ENCODE peak calls at places on chromosome 7, in six cellular contexts. Y, H, W, B, A and T are unnamed samples.

GRCh38 chr7:47574473-47575328 is 7.2 kb downstream of the TNS3 start:
- ATAC-seq in Y (no peak), H (peak; percentile 25), W (peak; percentile 7), B (no peak), A (peak; percentile 88), T (no peak)

GRCh38 chr7:155722118-155722517 is 77.7 kb downstream of the RBM33 start:
- ATAC-seq in Y (no peak), H (no peak), W (no peak), B (peak; percentile 45), A (peak; percentile 76), T (no peak)

GRCh38 chr7:22387583-22387982 is 30.6 kb upstream of the RAPGEF5 start:
- ATAC-seq in Y (no peak), H (peak; percentile 34), W (no peak), B (no peak), A (no peak), T (peak; percentile 40)

GRCh38 chr7:18250133-18250532 is 222.5 kb upstream of the PRPS1L1 start:
- ATAC-seq in Y (no peak), H (no peak), W (no peak), B (no peak), A (no peak), T (no peak)

GRCh38 chr7:159004411-159004810 is 140.3 kb downstream of the VIPR2 start:
- ATAC-seq in Y (no peak), H (no peak), W (no peak), B (no peak), A (no peak), T (no peak)

GRCh38 chr7:22090107-22090506 is 144.4 kb upstream of the CDCA7L start:
- ATAC-seq in Y (no peak), H (no peak), W (no peak), B (no peak), A (no peak), T (no peak)

GRCh38 chr7:48097511-48098231 is 8.6 kb downstream of the UPP1 start:
- ATAC-seq in Y (no peak), H (peak; percentile 53), W (no peak), B (no peak), A (peak; percentile 26), T (peak; percentile 29)

GRCh38 chr7:36625247-36625646 is 99.0 kb downstream of the AOAH start:
- ATAC-seq in Y (no peak), H (no peak), W (no peak), B (no peak), A (no peak), T (peak; percentile 37)

GRCh38 chr7:14235056-14235455 is 245.6 kb upstream of the ETV1 start:
- ATAC-seq in Y (no peak), H (no peak), W (no peak), B (no peak), A (no peak), T (no peak)

GRCh38 chr7:50739744-50740455 is 42.8 kb downstream of the GRB10 start:
- ATAC-seq in Y (no peak), H (peak; percentile 41), W (no peak), B (no peak), A (peak; percentile 44), T (no peak)

GRCh38 chr7:121023189-121023588 is 34.7 kb downstream of the CPED1 start:
- ATAC-seq in Y (no peak), H (peak; percentile 30), W (no peak), B (peak; percentile 28), A (no peak), T (no peak)

GRCh38 chr7:22601812-22602568 is 102.0 kb upstream of the STEAP1B start:
- ATAC-seq in Y (no peak), H (peak; percentile 74), W (no peak), B (no peak), A (no peak), T (peak; percentile 61)

GRCh38 chr7:119665791-119666190 is 607.2 kb upstream of the KCND2 start:
- ATAC-seq in Y (no peak), H (no peak), W (no peak), B (peak; percentile 42), A (no peak), T (no peak)

GRCh38 chr7:94133460-94133859 is 129.3 kb upstream of the BET1 start:
- ATAC-seq in Y (no peak), H (no peak), W (no peak), B (no peak), A (peak; percentile 93), T (no peak)

GRCh38 chr7:107996072-107996824 is 6.7 kb downstream of the LAMB1 start:
- ATAC-seq in Y (no peak), H (no peak), W (no peak), B (no peak), A (no peak), T (peak; percentile 1)

GRCh38 chr7:7183833-7184463 is 1.6 kb downstream of the C1GALT1 start:
- ATAC-seq in Y (no peak), H (no peak), W (no peak), B (no peak), A (no peak), T (no peak)

GRCh38 chr7:2751086-2751485 is 63.1 kb downstream of the AMZ1 start:
- ATAC-seq in Y (no peak), H (no peak), W (no peak), B (peak; percentile 36), A (peak; percentile 81), T (no peak)

GRCh38 chr7:90752051-90752450 is 155.9 kb downstream of the CDK14 start:
- ATAC-seq in Y (no peak), H (no peak), W (no peak), B (no peak), A (peak; percentile 23), T (no peak)

GRCh38 chr7:20435305-20435704 is 104.6 kb downstream of the ITGB8 start:
- ATAC-seq in Y (no peak), H (peak; percentile 66), W (no peak), B (no peak), A (no peak), T (peak; percentile 85)
- TF ChIP-seq EP300 in Y (no peak), H (no peak), W (no peak), B (no peak), A (no peak), T (no peak)

GRCh38 chr7:142188846-142189245 is 69.0 kb downstream of the PRSS58 start:
- ATAC-seq in Y (peak; percentile 65), H (no peak), W (no peak), B (no peak), A (no peak), T (no peak)
- TF ChIP-seq CTCF in Y (peak; percentile 74), H (peak; percentile 28), W (peak; percentile 42), B (no peak), A (peak; percentile 25), T (no peak)

GRCh38 chr7:15446722-15447121 is 115.1 kb downstream of the AGMO start:
- ATAC-seq in Y (no peak), H (no peak), W (no peak), B (no peak), A (no peak), T (no peak)
- TF ChIP-seq EP300 in Y (no peak), H (no peak), W (no peak), B (no peak), A (no peak), T (no peak)

GRCh38 chr7:99396914-99397631 is 11.3 kb downstream of the PDAP1 start:
- ATAC-seq in Y (peak; percentile 7), H (no peak), W (no peak), B (no peak), A (no peak), T (no peak)

GRCh38 chr7:99393363-99394187 is 14.8 kb downstream of the PDAP1 start:
- ATAC-seq in Y (no peak), H (peak; percentile 35), W (no peak), B (peak; percentile 75), A (peak; percentile 40), T (peak; percentile 62)

GRCh38 chr7:99394188-99394502 is 14.3 kb downstream of the PDAP1 start:
- ATAC-seq in Y (no peak), H (no peak), W (no peak), B (no peak), A (no peak), T (no peak)

GRCh38 chr7:99397632-99397983 is 10.8 kb downstream of the PDAP1 start:
- ATAC-seq in Y (peak; percentile 1), H (no peak), W (no peak), B (no peak), A (no peak), T (no peak)

DNA sequence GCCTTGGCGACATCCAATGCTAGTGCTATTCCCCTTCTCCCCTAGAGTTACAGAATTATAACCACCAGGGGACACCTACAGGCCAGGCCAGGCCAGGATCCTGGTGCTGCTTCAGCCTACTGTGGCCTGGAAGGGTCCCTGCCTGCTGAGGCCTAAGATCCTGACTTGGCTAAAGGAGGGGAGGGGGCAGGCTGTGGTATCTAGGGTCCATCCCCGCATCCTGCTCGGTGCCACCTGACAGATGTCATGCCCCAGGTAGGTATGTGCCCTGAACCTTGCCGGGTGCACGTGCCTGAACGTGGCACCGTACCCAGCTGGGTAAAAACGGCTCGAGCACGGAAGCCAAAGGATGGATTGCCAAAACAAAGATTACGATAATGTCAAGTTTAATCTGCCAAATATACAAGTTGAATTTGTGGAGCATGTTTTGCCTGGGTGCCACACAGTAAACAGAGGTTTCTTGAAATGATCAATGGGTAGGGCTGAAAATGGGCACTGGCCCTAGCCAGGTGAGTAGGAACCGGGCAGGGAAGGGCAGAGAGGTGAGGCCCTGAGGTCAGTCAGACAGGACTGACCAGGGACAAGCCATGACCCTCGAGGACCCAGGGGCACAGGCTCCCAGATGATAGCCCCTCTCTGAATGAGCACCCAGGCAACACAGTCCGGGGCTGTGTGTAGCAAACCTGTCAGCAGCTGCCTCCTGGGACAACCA is 12.6 kb downstream of the PDAP1 start:
- ATAC-seq in Y (peak; percentile 44), H (no peak), W (peak; percentile 47), B (peak; percentile 9), A (no peak), T (no peak)
- TF ChIP-seq CTCF in Y (no peak), H (no peak), W (peak; percentile 25), B (peak; percentile 12), A (no peak), T (no peak)

GRCh38 chr7:106772655-106773108 is 92.4 kb upstream of the PIK3CG start:
- ATAC-seq in Y (no peak), H (no peak), W (no peak), B (no peak), A (no peak), T (no peak)
- TF ChIP-seq EP300 in Y (no peak), H (no peak), W (no peak), B (no peak), A (no peak), T (no peak)

GRCh38 chr7:114405427-114405826 is 9.2 kb upstream of the FOXP2 start:
- ATAC-seq in Y (peak; percentile 79), H (no peak), W (peak; percentile 86), B (no peak), A (peak; percentile 92), T (peak; percentile 46)
- TF ChIP-seq CTCF in Y (peak; percentile 41), H (peak; percentile 50), W (peak; percentile 53), B (no peak), A (no peak), T (peak; percentile 61)

GRCh38 chr7:55953707-55954475 is 2.2 kb downstream of the MRPS17 start:
- ATAC-seq in Y (no peak), H (no peak), W (no peak), B (no peak), A (no peak), T (no peak)

GRCh38 chr7:55957190-55957589 is 5.5 kb downstream of the MRPS17 start:
- ATAC-seq in Y (no peak), H (no peak), W (peak; percentile 80), B (no peak), A (no peak), T (no peak)

GRCh38 chr7:55951637-55952351 is at the start of gene MRPS17:
- ATAC-seq in Y (peak; percentile 100), H (peak; percentile 100), W (peak; percentile 98), B (peak; percentile 100), A (peak; percentile 100), T (peak; percentile 99)
- TF ChIP-seq EP300 in Y (no peak), H (no peak), W (no peak), B (no peak), A (no peak), T (no peak)

GRCh38 chr7:52018680-52019054 is 702.1 kb upstream of the COBL start:
- ATAC-seq in Y (no peak), H (no peak), W (no peak), B (no peak), A (no peak), T (no peak)
- TF ChIP-seq CTCF in Y (no peak), H (no peak), W (no peak), B (no peak), A (no peak), T (no peak)